ENCODE peak calls at places on chromosomes 6 and 20, in seven cellular contexts. Z, W, Q, Y, L, J and K are unnamed samples. For H3K9me3, the result is how much of the 10 kb centered on the place peaks cover.

GRCh38 chr6:117976030-117976651 is 69.1 kb downstream of the SLC35F1 start:
- DNase-seq in Z (no peak), Q (no peak), W (no peak), J (peak), Y (no peak), L (no peak), K (no peak)

GRCh38 chr6:161273752-161274487 is at the start of gene AGPAT4:
- DNase-seq in W (peak), Q (peak), Y (peak), Z (peak), J (peak), L (peak), K (peak)

GRCh38 chr6:123764717-123765116 is 38.9 kb upstream of the NKAIN2 start:
- DNase-seq in W (no peak), Q (no peak), J (no peak), Z (no peak), Y (no peak), L (no peak), K (no peak)

GRCh38 chr6:119482850-119483285 is 133.3 kb upstream of the MAN1A1 start:
- DNase-seq in Q (no peak), Z (no peak), J (no peak), Y (no peak), L (peak), W (no peak), K (no peak)

GRCh38 chr6:147924598-147924997 is 416.1 kb downstream of the SAMD5 start:
- DNase-seq in J (no peak), Z (no peak), Q (no peak), Y (no peak), W (no peak), L (no peak), K (no peak)

GRCh38 chr6:169250660-169251059 is 3.0 kb downstream of the THBS2 start:
- DNase-seq in Q (no peak), L (peak), Z (peak), J (no peak), Y (no peak), W (no peak), K (peak)

GRCh38 chr6:138001750-138002349 is 105.4 kb downstream of the PERP start:
- DNase-seq in L (peak), Z (no peak), Y (peak), Q (peak), W (peak), J (peak), K (peak)

GRCh38 chr20:48298851-48299484 is 513.7 kb upstream of the SULF2 start:
- DNase-seq in Y (no peak), Z (no peak), Q (no peak), L (no peak), W (peak), J (no peak), K (no peak)

GRCh38 chr6:43771210-43771857 is 1.3 kb downstream of the VEGFA start:
- DNase-seq in Z (no peak), J (peak), Y (peak), L (peak), Q (peak), W (peak), K (peak)

GRCh38 chr6:134720353-134721094 is 229.4 kb downstream of the ALDH8A1 start:
- DNase-seq in L (no peak), J (no peak), W (no peak), Y (no peak), Q (no peak), Z (no peak), K (no peak)

GRCh38 chr6:81381382-81381916 is 371.0 kb downstream of the TENT5A start:
- DNase-seq in L (no peak), Q (no peak), W (no peak), Y (no peak), Z (no peak), J (no peak), K (no peak)

GRCh38 chr6:30938730-30939129 is 2.0 kb upstream of the MUCL3 start:
- DNase-seq in Y (no peak), W (no peak), Z (no peak), J (no peak), Q (no peak), L (no peak), K (no peak)

GRCh38 chr6:41503841-41504525 is 42.2 kb upstream of the FOXP4 start:
- DNase-seq in L (no peak), Y (no peak), Z (no peak), J (no peak), W (peak), Q (no peak), K (no peak)

GRCh38 chr6:159221486-159222170 is 52.4 kb downstream of the FNDC1 start:
- DNase-seq in Z (no peak), Y (no peak), J (no peak), Q (no peak), L (no peak), W (no peak), K (no peak)

GRCh38 chr6:18785810-18786490 is 398.8 kb downstream of the RNF144B start:
- DNase-seq in L (no peak), J (no peak), W (no peak), Z (no peak), Q (no peak), Y (no peak), K (no peak)

GRCh38 chr6:18784794-18785193 is 397.6 kb downstream of the RNF144B start:
- DNase-seq in Q (no peak), J (no peak), Z (no peak), L (no peak), Y (no peak), W (no peak), K (no peak)
- H3K9me3 ChIP-seq in Q (under half), J (under half), Z (under half), L (under half), Y (under half), W (under half), K (under half)

GRCh38 chr6:143680157-143680556 is 2.4 kb downstream of the PHACTR2 start:
- DNase-seq in Z (no peak), W (no peak), Q (no peak), Y (no peak), J (no peak), L (no peak), K (no peak)
- H3K27ac ChIP-seq in Z (no peak), W (no peak), Q (peak), Y (no peak), J (no peak), L (peak), K (peak)

DNA sequence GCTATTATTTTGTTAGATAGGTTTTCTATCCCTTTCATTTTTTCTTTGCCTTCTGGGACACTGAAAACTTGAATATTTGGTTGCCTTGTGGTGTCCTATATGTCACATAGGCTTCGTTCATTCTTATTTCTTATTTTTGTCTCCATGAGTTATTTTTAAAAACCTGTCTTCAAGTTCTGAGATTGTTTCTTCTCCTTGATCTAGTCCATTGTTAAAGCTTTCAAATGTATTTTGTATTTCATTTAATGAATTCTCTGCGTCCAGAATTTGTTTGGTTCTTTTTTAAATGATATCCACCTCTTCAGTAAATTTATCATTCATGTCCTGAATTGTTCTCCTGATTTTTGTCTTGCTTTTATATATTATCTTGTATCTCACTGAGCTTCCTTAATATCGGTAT is 243.2 kb upstream of the BMP2 start:
- DNase-seq in L (no peak), Q (no peak), Y (no peak), W (no peak), J (no peak), Z (no peak), K (no peak)
- H3K9me3 ChIP-seq in L (under half), Q (under half), Y (under half), W (under half), J (under half), Z (under half), K (under half)

DNA sequence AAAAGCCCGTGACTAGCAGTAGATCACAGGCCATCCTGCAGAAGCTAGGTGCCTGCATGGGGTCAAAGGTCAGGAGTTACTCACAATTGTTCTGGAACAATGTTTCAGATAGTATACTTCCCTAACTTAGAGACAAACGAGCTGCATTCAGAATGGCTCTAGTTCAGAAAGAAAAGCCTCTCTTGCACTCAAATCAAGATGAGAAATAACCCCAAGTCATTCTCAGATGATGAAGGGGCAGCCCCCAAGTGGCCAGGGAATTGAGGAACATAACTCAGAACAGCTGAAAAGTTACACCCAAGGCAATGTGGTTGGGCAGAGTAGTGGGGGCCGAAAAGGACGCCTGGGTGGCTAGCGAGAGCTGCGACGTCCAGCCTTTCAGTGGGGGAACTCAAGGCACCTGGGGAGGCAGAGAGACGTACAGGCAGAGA is 27.8 kb downstream of the FYN start:
- DNase-seq in Q (peak), J (no peak), W (no peak), L (no peak), Y (no peak), Z (no peak), K (no peak)
- H3K27ac ChIP-seq in Q (no peak), J (peak), W (no peak), L (peak), Y (peak), Z (no peak), K (no peak)

DNA sequence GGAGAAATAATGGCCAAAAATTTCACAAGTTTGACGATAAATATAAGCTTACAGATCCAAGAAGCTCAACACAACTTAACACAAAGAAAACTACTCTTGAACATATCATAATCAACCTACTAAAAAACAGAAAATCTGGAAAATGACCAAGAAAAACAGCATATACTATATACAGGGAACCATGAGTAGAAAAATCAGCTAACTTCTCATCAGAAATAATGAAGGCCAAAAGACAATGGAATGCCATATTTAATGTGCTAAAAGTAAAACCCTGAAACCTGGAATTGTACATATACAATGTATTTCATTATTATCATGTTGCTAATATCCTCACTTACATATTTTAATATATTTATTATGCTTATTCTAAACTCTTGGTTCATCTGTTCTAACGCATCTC is 25.3 kb downstream of the MAPK13 start:
- DNase-seq in Q (no peak), J (no peak), W (no peak), Y (no peak), L (no peak), Z (no peak), K (no peak)
- H3K9me3 ChIP-seq in Q (under half), J (under half), W (under half), Y (under half), L (under half), Z (under half), K (under half)

GRCh38 chr6:142952614-142953013 is 7.6 kb upstream of the HIVEP2 start:
- DNase-seq in Q (peak), W (no peak), Y (no peak), L (no peak), J (no peak), Z (no peak), K (no peak)
- H3K27ac ChIP-seq in Q (no peak), W (no peak), Y (no peak), L (no peak), J (no peak), Z (no peak), K (no peak)

DNA sequence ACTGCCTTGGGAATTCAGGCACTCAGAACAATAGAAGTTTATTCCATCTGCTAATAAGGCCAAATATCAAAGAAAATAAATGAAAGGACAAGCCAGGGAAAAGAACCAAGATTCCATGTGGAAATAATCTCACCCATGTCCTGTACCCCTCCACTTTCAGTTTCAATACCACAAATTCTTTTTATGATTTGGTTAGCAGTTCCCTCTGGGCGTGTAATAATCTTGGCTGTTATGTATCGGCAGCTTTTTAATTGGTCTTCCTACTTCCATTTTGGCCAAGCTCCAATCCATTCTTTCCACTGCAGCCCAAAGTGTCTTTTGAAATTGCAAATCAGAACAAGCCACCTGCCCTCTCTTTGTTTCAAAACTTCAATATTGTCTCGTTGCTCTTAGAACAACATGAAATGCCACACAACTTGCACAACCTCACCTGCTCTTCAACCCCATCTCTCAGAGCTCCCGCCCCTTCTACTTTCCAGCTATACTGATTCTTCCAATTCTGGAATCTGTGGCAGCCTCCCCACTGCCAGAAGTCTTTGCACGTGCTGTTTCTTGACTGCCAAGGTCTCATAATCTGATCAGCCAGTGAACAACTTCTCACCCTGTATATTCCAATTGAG is 354.6 kb downstream of the CBLN4 start:
- DNase-seq in J (no peak), W (no peak), L (no peak), Z (no peak), Q (no peak), Y (no peak), K (no peak)
- H3K9me3 ChIP-seq in J (under half), W (under half), L (under half), Z (under half), Q (under half), Y (under half), K (under half)